ENCODE peak calls at places on chromosomes 4 and X, in six cellular contexts. B is GM04504; R is NCI-H1092; S is aorta; N is T-helper 1 cell; P is stimulated activated CD4-positive, alpha-beta T cell treated with anti-CD3 and anti-CD28 coated beads, Interleukin-1b, Interleukin-23, amount 100 ng/mL, for 24 hours. G is an unnamed sample.

GRCh38 chr4:86218721-86219481 is 141.0 kb downstream of the MAPK10 start:
- DNase-seq in B (no peak), R (peak), S (no peak), N (no peak), P (no peak), G (no peak)

GRCh38 chr4:8278009-8278395 is 8.4 kb downstream of the HTRA3 start:
- DNase-seq in B (no peak), R (no peak), S (peak), N (no peak), P (no peak), G (no peak)

GRCh38 chr4:70564033-70564432 is 28.0 kb upstream of the AMBN start:
- DNase-seq in B (no peak), R (no peak), S (no peak), N (no peak), P (no peak), G (no peak)

GRCh38 chrX:23788946-23789345 is 6.0 kb downstream of the SAT1 start:
- DNase-seq in B (no peak), R (no peak), S (no peak), N (no peak), P (no peak), G (no peak)

GRCh38 chrX:152245231-152245630 is 106.9 kb upstream of the MAGEA10 start:
- DNase-seq in B (no peak), R (no peak), S (no peak), N (no peak), P (no peak), G (no peak)

GRCh38 chr4:21469438-21470032 is 479.0 kb downstream of the KCNIP4 start:
- DNase-seq in B (no peak), R (no peak), S (no peak), N (no peak), P (no peak), G (peak)

GRCh38 chr4:158161561-158162354 is 11.1 kb downstream of the GASK1B start:
- DNase-seq in B (no peak), R (no peak), S (peak), N (no peak), P (no peak), G (no peak)

GRCh38 chr4:52019941-52020657 is at the start of gene LRRC66:
- DNase-seq in B (no peak), R (no peak), S (no peak), N (no peak), P (no peak), G (no peak)

GRCh38 chrX:667360-667759 is 36.8 kb downstream of the SHOX start:
- DNase-seq in B (no peak), R (no peak), S (no peak), N (no peak), P (no peak), G (no peak)

GRCh38 chrX:124435616-124436015 is 89.3 kb downstream of the SH2D1A start:
- DNase-seq in B (no peak), R (peak), S (no peak), N (no peak), P (no peak), G (no peak)

GRCh38 chr4:1246111-1246881 is 2.6 kb downstream of the CTBP1 start:
- DNase-seq in B (no peak), R (no peak), S (peak), N (no peak), P (no peak), G (no peak)

GRCh38 chr4:187059895-187060294 is 336.2 kb upstream of the FAT1 start:
- DNase-seq in B (no peak), R (no peak), S (no peak), N (no peak), P (no peak), G (no peak)

GRCh38 chrX:47483310-47484268 is 567 bp upstream of the ZNF41 start:
- DNase-seq in B (no peak), R (peak), S (peak), N (no peak), P (no peak), G (peak)

GRCh38 chr4:82583897-82584604 is 22.3 kb upstream of the TMEM150C start:
- DNase-seq in B (no peak), R (no peak), S (no peak), N (no peak), P (no peak), G (no peak)

GRCh38 chr4:163679189-163679588 is 184.7 kb downstream of the TMA16 start:
- DNase-seq in B (no peak), R (no peak), S (no peak), N (no peak), P (no peak), G (no peak)

GRCh38 chr4:184370711-184371389 is 103.5 kb downstream of the IRF2 start:
- DNase-seq in B (no peak), R (no peak), S (no peak), N (no peak), P (no peak), G (no peak)

GRCh38 chr4:152431784-152432183 is 104.1 kb downstream of the FBXW7 start:
- DNase-seq in B (no peak), R (no peak), S (no peak), N (no peak), P (no peak), G (no peak)

GRCh38 chr4:129064717-129065116 is 28.6 kb downstream of the SCLT1 start:
- DNase-seq in B (peak), R (no peak), S (no peak), N (no peak), P (no peak), G (no peak)

GRCh38 chrX:103789004-103789403 is 12.4 kb downstream of the PLP1 start:
- DNase-seq in B (no peak), R (no peak), S (no peak), N (no peak), P (no peak), G (no peak)

G was measured in hippocampal formation.